ENCODE peak calls at places on chromosomes 11 and 22, in five cellular contexts. Y, K, R, O and W are unnamed samples.

GRCh38 chr11:9906043-9906791 is 242.3 kb downstream of the SWAP70 start:
- DNase-seq in Y (no peak), K (no peak), R (no peak), O (peak), W (peak)

GRCh38 chr11:382081-382643 is 11.8 kb upstream of the PKP3 start:
- DNase-seq in Y (no peak), K (no peak), R (no peak), O (no peak), W (no peak)

GRCh38 chr11:91178366-91178765 is 955.5 kb upstream of the CHORDC1 start:
- DNase-seq in Y (no peak), K (no peak), R (no peak), O (no peak), W (no peak)

GRCh38 chr11:17683378-17684161 is 35.8 kb upstream of the MYOD1 start:
- DNase-seq in Y (no peak), K (no peak), R (no peak), O (peak), W (no peak)

GRCh38 chr11:69510471-69511357 is 29.3 kb downstream of the LINC01488 start:
- DNase-seq in Y (no peak), K (no peak), R (no peak), O (no peak), W (no peak)

GRCh38 chr22:30392661-30393321 is 4.0 kb upstream of the SEC14L2 start:
- DNase-seq in Y (no peak), K (no peak), R (no peak), O (no peak), W (peak)

GRCh38 chr11:2116680-2117079 is 22.5 kb downstream of the IGF2 start:
- DNase-seq in Y (no peak), K (no peak), R (no peak), O (no peak), W (no peak)

GRCh38 chr11:73334244-73335203 is 26.4 kb downstream of the ARHGEF17 start:
- DNase-seq in Y (peak), K (no peak), R (peak), O (peak), W (no peak)

GRCh38 chr11:44567876-44568256 is 2.4 kb downstream of the CD82 start:
- DNase-seq in Y (no peak), K (no peak), R (no peak), O (no peak), W (no peak)

GRCh38 chr11:44565746-44566558 is 489 bp downstream of the CD82 start:
- DNase-seq in Y (no peak), K (no peak), R (no peak), O (no peak), W (no peak)

GRCh38 chr11:44568358-44568705 is 2.9 kb downstream of the CD82 start:
- DNase-seq in Y (no peak), K (no peak), R (no peak), O (no peak), W (no peak)

GRCh38 chr11:44566559-44566949 is 1.1 kb downstream of the CD82 start:
- DNase-seq in Y (no peak), K (no peak), R (no peak), O (no peak), W (no peak)

DNA sequence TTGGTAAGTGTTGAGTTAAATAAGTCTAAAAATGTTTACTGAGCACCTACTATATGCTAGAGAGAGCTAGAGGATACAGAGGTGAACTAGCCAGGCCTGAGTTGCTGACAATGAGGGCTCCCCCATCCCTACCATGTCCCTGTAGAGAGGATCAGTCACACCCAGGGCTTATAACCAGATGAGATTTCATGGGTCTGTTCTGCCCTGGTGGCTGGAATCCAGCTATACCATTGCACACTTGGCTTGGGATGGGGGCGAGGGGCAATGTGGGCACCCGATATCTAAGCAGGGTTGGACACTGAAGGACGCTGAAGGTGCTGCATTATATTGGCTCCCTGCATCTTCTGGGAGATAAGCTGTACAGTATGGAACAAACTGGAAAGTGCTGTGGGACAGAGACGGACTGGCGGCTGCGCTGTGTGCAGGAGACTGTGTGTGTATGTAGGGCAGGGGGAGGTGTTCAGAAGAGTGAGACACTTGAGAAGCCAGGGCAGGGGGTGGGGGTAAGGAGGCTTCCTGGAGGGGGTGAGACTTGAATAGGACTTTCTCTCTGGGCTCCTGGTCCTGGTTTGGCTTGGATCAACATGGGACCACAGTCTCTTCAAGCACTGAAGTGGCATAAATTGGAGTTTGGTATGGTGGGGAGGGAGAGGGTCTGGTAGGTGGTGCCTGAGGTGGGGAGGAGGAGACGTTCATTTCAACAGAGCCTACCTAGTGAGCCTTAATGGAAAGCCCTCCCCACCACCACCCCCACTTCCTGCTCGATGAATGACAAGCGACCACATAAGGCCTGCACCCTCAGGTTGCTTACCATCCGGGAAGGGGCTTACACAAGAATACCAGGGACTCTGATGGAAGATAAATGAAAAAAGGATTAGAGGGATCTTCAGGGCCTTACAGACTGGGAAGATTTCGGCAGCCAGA is 1.8 kb downstream of the CD82 start:
- DNase-seq in Y (no peak), K (no peak), R (no peak), O (no peak), W (no peak)
- TF ChIP-seq POLR2A in Y (no peak), K (no peak), R (no peak), O (no peak), W (no peak)

DNA sequence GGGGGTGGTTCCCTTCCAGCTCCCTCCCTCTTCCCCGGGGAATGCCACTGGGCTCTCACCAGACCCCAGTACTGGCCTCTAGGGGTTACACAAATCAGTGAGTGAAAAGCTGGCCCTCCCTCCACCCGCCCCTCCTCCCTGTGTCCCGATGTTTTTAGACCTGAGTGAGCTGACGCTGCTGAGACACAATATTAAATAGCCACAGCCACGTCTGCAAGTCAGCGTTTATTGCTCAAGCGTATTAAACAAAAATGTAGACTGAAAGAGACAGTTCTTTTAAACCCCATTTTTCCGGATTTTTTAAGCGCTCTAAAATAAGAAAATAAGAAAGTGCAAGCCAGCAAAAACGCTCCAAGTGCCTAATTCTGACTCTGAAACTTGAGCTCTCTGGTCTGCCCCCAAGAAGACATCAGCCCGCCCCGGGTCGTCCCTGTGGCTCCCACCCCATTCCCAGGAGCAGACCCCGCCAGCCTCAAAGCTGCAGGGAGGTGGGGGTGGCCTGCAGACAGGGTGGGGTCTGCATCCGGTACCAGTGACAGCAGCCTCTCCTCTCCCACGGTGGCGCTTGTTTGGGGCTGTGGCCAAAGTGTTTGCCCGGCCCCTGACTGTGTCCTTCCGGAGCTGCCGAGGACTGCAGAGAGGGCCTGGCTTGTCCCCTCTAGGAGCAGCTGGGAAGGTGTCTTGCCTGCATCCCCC is 1.2 kb upstream of the TTLL8 start:
- DNase-seq in Y (no peak), K (no peak), R (no peak), O (peak), W (no peak)
- H3K4me3 ChIP-seq in Y (no peak), K (no peak), R (peak), O (no peak), W (no peak)

DNA sequence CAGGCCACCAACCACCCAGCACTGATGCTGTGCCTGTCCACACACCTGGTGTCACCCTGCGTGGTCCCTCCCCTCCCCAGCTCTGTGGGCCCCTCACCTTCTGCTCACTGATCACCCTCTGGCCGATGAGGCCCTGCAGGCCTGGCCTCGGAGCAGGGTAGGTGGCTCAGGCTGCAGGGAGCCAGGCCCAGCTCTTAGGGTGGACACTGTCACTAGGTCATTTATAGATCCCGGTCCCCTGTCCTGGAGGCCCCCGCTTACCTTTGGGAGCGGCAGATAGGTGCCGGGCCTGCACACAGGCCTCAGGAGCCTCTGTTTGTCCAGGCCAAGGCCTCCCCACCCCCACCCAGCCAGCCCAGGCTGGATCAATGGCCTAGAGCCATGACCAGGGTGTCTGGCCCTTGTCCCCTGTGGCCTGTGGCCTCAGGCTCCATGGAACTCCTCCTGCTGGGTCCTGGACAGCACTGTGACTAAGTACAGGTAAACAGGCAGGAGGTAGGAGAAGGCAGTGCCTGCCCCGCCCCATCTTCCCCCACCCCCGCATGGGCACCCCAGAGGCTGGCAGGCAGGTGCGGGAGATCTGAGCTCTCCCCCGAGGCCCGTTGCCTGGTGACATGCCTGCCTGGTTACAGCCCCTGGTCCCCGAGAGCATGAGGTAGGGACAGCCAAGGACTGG is at the start of gene TMPRSS6:
- DNase-seq in Y (no peak), K (no peak), R (no peak), O (no peak), W (no peak)
- TF ChIP-seq POLR2A in Y (no peak), K (no peak), R (no peak), O (no peak), W (no peak)

GRCh38 chr22:20429254-20430100 is 8.1 kb downstream of the SCARF2 start:
- DNase-seq in Y (peak), K (peak), R (peak), O (no peak), W (no peak)
- H3K4me3 ChIP-seq in Y (peak), K (no peak), R (peak), O (no peak), W (no peak)

DNA sequence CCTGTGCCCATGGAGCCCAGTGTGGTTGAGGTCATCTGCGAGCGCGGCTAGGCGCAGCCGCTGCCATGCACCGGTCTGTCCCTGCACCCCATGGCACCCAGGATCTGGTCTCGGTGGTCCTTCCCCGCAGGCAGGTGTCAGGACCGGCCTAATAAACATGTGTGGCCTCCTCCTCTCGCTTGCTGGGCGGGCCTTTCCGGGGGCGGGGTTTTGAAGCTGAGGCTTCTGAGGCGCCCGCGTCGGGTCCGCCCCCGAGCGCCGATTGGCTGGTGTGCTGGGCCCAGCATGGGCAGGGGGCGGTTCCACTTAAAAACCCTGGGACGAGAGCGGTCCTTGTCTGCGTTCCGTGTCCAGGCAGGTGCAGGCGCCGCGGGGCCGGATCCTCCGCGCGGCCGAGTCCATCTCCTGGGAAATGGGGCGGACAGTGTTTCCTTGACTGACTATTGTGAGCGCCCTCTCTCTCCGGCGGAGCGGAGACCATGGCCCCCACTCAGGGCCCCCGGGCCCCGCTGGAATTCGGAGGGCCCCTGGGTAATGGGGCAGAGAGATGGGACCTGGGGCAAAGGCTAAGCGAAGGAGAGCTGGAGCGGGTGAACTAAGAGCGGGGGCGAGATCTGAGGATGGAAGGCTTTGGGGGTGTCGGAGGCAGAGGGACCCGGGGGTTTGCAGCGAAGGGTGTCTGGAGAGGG is at the start of gene TM7SF2:
- DNase-seq in Y (peak), K (peak), R (peak), O (peak), W (peak)
- TF ChIP-seq POLR2A in Y (peak), K (peak), R (peak), O (peak), W (peak)

DNA sequence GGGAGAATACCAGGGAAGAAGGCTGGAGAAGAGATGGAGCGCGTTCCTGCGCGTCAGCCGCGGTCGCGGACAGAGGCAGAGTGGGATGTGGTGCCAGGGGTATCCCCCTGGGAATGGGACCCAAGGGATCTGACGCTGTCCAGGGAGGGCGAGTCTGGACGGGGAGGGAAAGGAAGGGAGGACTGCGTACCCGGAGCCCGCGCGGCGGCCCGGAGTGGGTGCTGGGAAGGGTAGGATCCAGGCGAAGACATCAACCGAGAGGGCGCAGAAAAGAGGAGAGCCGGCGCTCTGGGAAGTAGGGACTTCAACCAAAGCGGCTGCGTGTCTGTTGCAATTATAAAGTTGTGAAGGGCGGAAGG is 744 bp downstream of the C11orf87 start:
- DNase-seq in Y (no peak), K (no peak), R (no peak), O (no peak), W (no peak)
- H3K4me3 ChIP-seq in Y (no peak), K (no peak), R (peak), O (peak), W (no peak)

GRCh38 chr11:85187992-85188391 is 439.2 kb downstream of the DLG2 start:
- DNase-seq in Y (no peak), K (no peak), R (no peak), O (peak), W (no peak)
- TF ChIP-seq POLR2A in Y (no peak), K (no peak), R (no peak), O (no peak), W (no peak)

GRCh38 chr11:119730789-119731386 is 1.9 kb upstream of the NECTIN1 start:
- DNase-seq in Y (no peak), K (no peak), R (no peak), O (no peak), W (no peak)
- H3K4me3 ChIP-seq in Y (no peak), K (no peak), R (no peak), O (no peak), W (no peak)

GRCh38 chr11:68036717-68037239 is 2.0 kb upstream of the TCIRG1 start:
- DNase-seq in Y (peak), K (no peak), R (peak), O (no peak), W (no peak)
- TF ChIP-seq POLR2A in Y (no peak), K (no peak), R (no peak), O (peak), W (no peak)